ENCODE peak calls at places on chromosomes 16 and 17, in five cellular contexts. W is H4, Q is mucosa of descending colon, F is renal cortical epithelial cell, O is T-helper 1 cell. Z is an unnamed sample.

GRCh38 chr16:5216681-5217080 is 119.1 kb upstream of the EEF2KMT start:
- DNase-seq in Q (no peak), W (peak), F (no peak), O (no peak), Z (no peak)

GRCh38 chr17:77696720-77697460 is 261.6 kb upstream of the TNRC6C start:
- DNase-seq in W (no peak), Q (no peak), O (no peak), F (no peak), Z (no peak)

GRCh38 chr17:57106107-57106835 is 21.2 kb downstream of the AKAP1 start:
- DNase-seq in F (no peak), Q (peak), W (peak), O (no peak), Z (peak)

GRCh38 chr16:59886021-59886420 is 1151.9 kb upstream of the GOT2 start:
- DNase-seq in Q (peak), F (peak), W (peak), O (no peak), Z (peak)

GRCh38 chr17:1180958-1181768 is 1.4 kb upstream of the ABR start:
- DNase-seq in W (no peak), O (no peak), Q (no peak), F (no peak), Z (no peak)

GRCh38 chr16:74224828-74225227 is 71.8 kb upstream of the PSMD7 start:
- DNase-seq in Q (no peak), W (no peak), O (no peak), F (peak), Z (peak)

GRCh38 chr16:67673712-67674580 is 7.3 kb downstream of the C16orf86 start:
- DNase-seq in O (no peak), Q (peak), W (no peak), F (peak), Z (no peak)

GRCh38 chr16:83967838-83968482 is at the start of gene NECAB2:
- DNase-seq in O (no peak), W (no peak), Q (peak), F (no peak), Z (peak)

GRCh38 chr17:56153215-56153614 is at the start of gene ANKFN1:
- DNase-seq in F (no peak), Q (no peak), W (no peak), O (no peak), Z (no peak)

GRCh38 chr17:73379814-73380213 is 68.0 kb upstream of the CDC42EP4 start:
- DNase-seq in W (no peak), O (no peak), F (no peak), Q (no peak), Z (no peak)

GRCh38 chr16:4767872-4768548 is 1.0 kb upstream of the ZNF500 start:
- DNase-seq in F (peak), W (no peak), Q (peak), O (no peak), Z (no peak)

GRCh38 chr16:84103678-84104077 is 13.1 kb downstream of the MBTPS1 start:
- DNase-seq in W (no peak), Q (peak), O (no peak), F (peak), Z (peak)

Z was measured in myocyte.